ENCODE peak calls at places on chromosome 11, in seven cellular contexts. N, G, F, V, A, W and P are unnamed samples.

GRCh38 chr11:110430267-110431211 is 791 bp downstream of the FDX1 start:
- DNase-seq in N (peak), G (peak), F (peak), V (peak), A (no peak), W (peak), P (peak)

GRCh38 chr11:78313898-78314297 is 103.7 kb downstream of the GAB2 start:
- DNase-seq in N (no peak), G (peak), F (peak), V (peak), A (no peak), W (no peak), P (no peak)

GRCh38 chr11:108870373-108871020 is 205.6 kb downstream of the DDX10 start:
- DNase-seq in N (no peak), G (peak), F (peak), V (peak), A (no peak), W (peak), P (peak)

GRCh38 chr11:67250059-67251043 is 15.9 kb upstream of the GRK2 start:
- DNase-seq in N (no peak), G (no peak), F (no peak), V (no peak), A (no peak), W (no peak), P (no peak)

GRCh38 chr11:130414107-130415088 is 14.0 kb downstream of the ADAMTS8 start:
- DNase-seq in N (no peak), G (peak), F (peak), V (peak), A (no peak), W (no peak), P (no peak)

GRCh38 chr11:32333335-32333991 is 101.9 kb downstream of the WT1 start:
- DNase-seq in N (peak), G (peak), F (peak), V (peak), A (no peak), W (peak), P (peak)

GRCh38 chr11:57778318-57779037 is 16.9 kb downstream of the CTNND1 start:
- DNase-seq in N (peak), G (peak), F (peak), V (peak), A (peak), W (peak), P (peak)

GRCh38 chr11:12439615-12440014 is 62.2 kb downstream of the PARVA start:
- DNase-seq in N (no peak), G (no peak), F (no peak), V (no peak), A (no peak), W (no peak), P (no peak)

GRCh38 chr11:42085736-42086135 is 626.3 kb upstream of the LRRC4C start:
- DNase-seq in N (no peak), G (no peak), F (no peak), V (no peak), A (no peak), W (no peak), P (no peak)

GRCh38 chr11:111938687-111939160 is 1.6 kb downstream of the DIXDC1 start:
- DNase-seq in N (no peak), G (peak), F (peak), V (peak), A (no peak), W (peak), P (peak)

GRCh38 chr11:102253018-102253775 is 64.1 kb upstream of the BIRC3 start:
- DNase-seq in N (peak), G (no peak), F (no peak), V (no peak), A (no peak), W (no peak), P (no peak)

GRCh38 chr11:11973866-11974265 is 34.6 kb downstream of the DKK3 start:
- DNase-seq in N (no peak), G (peak), F (no peak), V (no peak), A (no peak), W (no peak), P (peak)

GRCh38 chr11:102239906-102240305 is 77.4 kb upstream of the BIRC3 start:
- DNase-seq in N (no peak), G (no peak), F (no peak), V (no peak), A (no peak), W (no peak), P (no peak)

GRCh38 chr11:17313349-17314231 is 37.1 kb downstream of the NUCB2 start:
- DNase-seq in N (no peak), G (no peak), F (peak), V (peak), A (no peak), W (no peak), P (no peak)

GRCh38 chr11:63958013-63958412 is 16.4 kb upstream of the COX8A start:
- DNase-seq in N (no peak), G (no peak), F (no peak), V (no peak), A (no peak), W (no peak), P (no peak)

GRCh38 chr11:95248666-95249467 is 17.9 kb upstream of the SESN3 start:
- DNase-seq in N (no peak), G (no peak), F (no peak), V (no peak), A (no peak), W (no peak), P (no peak)

GRCh38 chr11:61598886-61599868 is 18.3 kb upstream of the SYT7 start:
- DNase-seq in N (peak), G (peak), F (no peak), V (peak), A (no peak), W (peak), P (peak)

GRCh38 chr11:555500-556174 is 4.9 kb downstream of the LMNTD2 start:
- DNase-seq in N (no peak), G (no peak), F (no peak), V (no peak), A (no peak), W (no peak), P (no peak)

GRCh38 chr11:8699903-8700302 is 17.3 kb downstream of the RPL27A start:
- DNase-seq in N (no peak), G (peak), F (peak), V (peak), A (no peak), W (peak), P (peak)

GRCh38 chr11:78039919-78040671 is 17.0 kb upstream of the KCTD14 start:
- DNase-seq in N (peak), G (peak), F (peak), V (peak), A (no peak), W (peak), P (peak)

GRCh38 chr11:33443684-33444083 is 186.5 kb downstream of the HIPK3 start:
- DNase-seq in N (no peak), G (no peak), F (no peak), V (no peak), A (no peak), W (no peak), P (no peak)

GRCh38 chr11:61701298-61701993 is 21.3 kb downstream of the DAGLA start:
- DNase-seq in N (no peak), G (peak), F (no peak), V (no peak), A (peak), W (peak), P (no peak)

GRCh38 chr11:1047576-1048156 is 11.1 kb upstream of the MUC6 start:
- DNase-seq in N (no peak), G (no peak), F (no peak), V (no peak), A (no peak), W (no peak), P (no peak)

GRCh38 chr11:35141034-35141433 is 2.1 kb downstream of the CD44 start:
- DNase-seq in N (no peak), G (no peak), F (no peak), V (peak), A (no peak), W (no peak), P (no peak)

GRCh38 chr11:35138058-35138457 is 913 bp upstream of the CD44 start:
- DNase-seq in N (no peak), G (no peak), F (no peak), V (no peak), A (no peak), W (no peak), P (no peak)

GRCh38 chr11:35138606-35138948 is 394 bp upstream of the CD44 start:
- DNase-seq in N (no peak), G (no peak), F (no peak), V (no peak), A (no peak), W (no peak), P (peak)

GRCh38 chr11:35139883-35140282 is 912 bp downstream of the CD44 start:
- DNase-seq in N (no peak), G (no peak), F (no peak), V (peak), A (no peak), W (peak), P (peak)

GRCh38 chr11:35138949-35139881 is at the start of gene CD44:
- DNase-seq in N (peak), G (peak), F (peak), V (peak), A (peak), W (peak), P (peak)
- H3K4me3 ChIP-seq in N (peak), G (peak), F (peak), V (peak), A (peak), W (peak), P (peak)

GRCh38 chr11:4443479-4443878 is 5.6 kb upstream of the OR52K2 start:
- DNase-seq in N (no peak), G (no peak), F (no peak), V (no peak), A (no peak), W (no peak), P (no peak)

GRCh38 chr11:4436424-4436823 is 12.7 kb upstream of the OR52K2 start:
- DNase-seq in N (no peak), G (no peak), F (no peak), V (no peak), A (no peak), W (no peak), P (no peak)

GRCh38 chr11:4441500-4441899 is 7.6 kb upstream of the OR52K2 start:
- DNase-seq in N (no peak), G (no peak), F (no peak), V (no peak), A (no peak), W (no peak), P (no peak)
- H2AFZ ChIP-seq in N (no peak), G (no peak), F (no peak), V (no peak), A (no peak), W (no peak), P (no peak)

DNA sequence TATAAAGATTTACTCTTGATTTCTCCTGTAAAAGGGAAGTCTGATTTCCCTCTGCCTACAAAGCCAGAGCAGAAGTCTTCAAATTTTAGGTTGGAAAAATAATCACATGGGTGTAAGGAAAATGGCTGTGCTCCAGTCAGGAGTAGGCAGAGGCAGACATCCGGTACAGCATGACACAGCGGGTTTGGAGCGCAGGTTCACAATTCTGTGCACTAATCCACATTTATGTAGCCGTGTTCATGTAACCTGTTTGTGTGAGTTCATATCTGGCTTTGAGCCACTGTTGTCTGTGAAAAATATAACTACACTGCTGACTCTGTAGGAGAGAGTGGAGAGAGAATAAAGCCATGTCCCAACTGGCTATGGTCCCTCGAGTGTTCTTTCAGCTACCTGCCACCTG is 248.0 kb downstream of the CASP12 start:
- DNase-seq in N (no peak), G (no peak), F (no peak), V (no peak), A (no peak), W (no peak), P (no peak)
- H3K4me3 ChIP-seq in N (no peak), G (no peak), F (no peak), V (no peak), A (no peak), W (no peak), P (no peak)

DNA sequence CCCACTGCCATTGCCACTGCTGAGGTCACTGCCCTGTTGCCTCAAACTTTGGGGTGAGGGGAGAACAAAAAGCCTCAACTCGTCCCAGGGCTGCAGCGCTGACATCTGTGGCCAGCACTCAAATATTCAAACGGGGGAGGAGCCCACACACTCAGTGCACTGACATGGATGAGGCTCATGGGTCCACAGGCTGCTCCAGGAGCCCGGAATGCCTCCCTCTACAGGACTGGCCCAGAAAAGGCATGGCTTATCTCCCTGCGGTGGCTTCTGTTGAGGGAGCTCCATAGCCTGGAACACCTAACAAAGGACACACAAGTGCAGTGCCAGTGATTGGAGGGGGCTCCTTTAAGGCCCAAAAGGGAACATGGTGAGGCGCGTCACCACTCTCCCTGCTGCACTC is 341.1 kb upstream of the LUZP2 start:
- DNase-seq in N (no peak), G (no peak), F (no peak), V (no peak), A (no peak), W (no peak), P (no peak)
- H2AFZ ChIP-seq in N (no peak), G (no peak), F (no peak), V (no peak), A (no peak), W (no peak), P (no peak)